ENCODE peak calls at places on chromosomes 7 and 10, in eight cellular contexts. J is fibroblast of lung, Y is astrocyte of the cerebellum, L is activated T-cell treated with anti-CD3 and anti-CD28 coated beads for 4 hours, Q is HEK293T, A is MV-4-11, Z is GM04503, S is psoas muscle. X is an unnamed sample.

GRCh38 chr7:141430426-141431142 is 120.6 kb upstream of the AGK start:
- DNase-seq in J (no peak), Y (no peak), L (no peak), Q (no peak), A (no peak), Z (no peak), S (no peak), X (peak)

GRCh38 chr7:17313175-17313574 is 14.7 kb downstream of the AHR start:
- DNase-seq in J (no peak), Y (no peak), L (no peak), Q (no peak), A (no peak), Z (no peak), S (no peak), X (no peak)

GRCh38 chr7:81846398-81846797 is 76.6 kb upstream of the HGF start:
- DNase-seq in J (peak), Y (no peak), L (no peak), Q (no peak), A (peak), Z (no peak), S (no peak), X (no peak)

GRCh38 chr7:49797987-49798660 is 24.7 kb downstream of the VWC2 start:
- DNase-seq in J (no peak), Y (no peak), L (no peak), Q (no peak), A (no peak), Z (no peak), S (no peak), X (no peak)

GRCh38 chr7:27064169-27064568 is 31.6 kb downstream of the HOXA1 start:
- DNase-seq in J (peak), Y (peak), L (no peak), Q (no peak), A (no peak), Z (no peak), S (no peak), X (no peak)

GRCh38 chr7:40887099-40887498 is 752.3 kb downstream of the SUGCT start:
- DNase-seq in J (peak), Y (no peak), L (no peak), Q (no peak), A (no peak), Z (no peak), S (no peak), X (no peak)

GRCh38 chr7:5231811-5232484 is 41.9 kb downstream of the WIPI2 start:
- DNase-seq in J (no peak), Y (no peak), L (no peak), Q (no peak), A (peak), Z (no peak), S (peak), X (no peak)

GRCh38 chr10:112343056-112343806 is 30.7 kb upstream of the ACSL5 start:
- DNase-seq in J (no peak), Y (no peak), L (no peak), Q (no peak), A (no peak), Z (no peak), S (no peak), X (no peak)

GRCh38 chr10:58621379-58622077 is 108.9 kb downstream of the BICC1 start:
- DNase-seq in J (no peak), Y (no peak), L (no peak), Q (no peak), A (no peak), Z (no peak), S (no peak), X (no peak)

GRCh38 chr10:29174389-29174788 is 114.5 kb upstream of the LYZL1 start:
- DNase-seq in J (no peak), Y (no peak), L (no peak), Q (no peak), A (no peak), Z (no peak), S (no peak), X (no peak)

GRCh38 chr10:43380610-43381222 is 9.3 kb downstream of the FXYD4 start:
- DNase-seq in J (no peak), Y (no peak), L (no peak), Q (no peak), A (no peak), Z (no peak), S (no peak), X (no peak)

GRCh38 chr10:78348416-78349164 is 314.9 kb downstream of the RPS24 start:
- DNase-seq in J (no peak), Y (no peak), L (no peak), Q (no peak), A (no peak), Z (no peak), S (no peak), X (peak)

GRCh38 chr7:148022832-148023231 is 567.7 kb upstream of the C7orf33 start:
- DNase-seq in J (no peak), Y (no peak), L (no peak), Q (no peak), A (no peak), Z (no peak), S (no peak), X (no peak)

GRCh38 chr10:62454696-62455451 is 80.7 kb downstream of the ZNF365 start:
- DNase-seq in J (peak), Y (no peak), L (no peak), Q (no peak), A (no peak), Z (peak), S (peak), X (no peak)

GRCh38 chr7:107813524-107813923 is 10.5 kb upstream of the SLC26A3 start:
- DNase-seq in J (no peak), Y (no peak), L (no peak), Q (no peak), A (no peak), Z (no peak), S (no peak), X (no peak)

GRCh38 chr10:4246881-4247358 is 461.9 kb upstream of the KLF6 start:
- DNase-seq in J (peak), Y (peak), L (no peak), Q (no peak), A (no peak), Z (peak), S (no peak), X (no peak)

GRCh38 chr10:13961096-13961495 is 369.6 kb downstream of the FRMD4A start:
- DNase-seq in J (peak), Y (peak), L (no peak), Q (no peak), A (no peak), Z (peak), S (no peak), X (no peak)

GRCh38 chr10:133307776-133308430 is 769 bp downstream of the TUBGCP2 start:
- DNase-seq in J (peak), Y (peak), L (peak), Q (peak), A (peak), Z (no peak), S (peak), X (peak)

GRCh38 chr10:10209152-10209551 is 808.5 kb upstream of the CELF2 start:
- DNase-seq in J (peak), Y (no peak), L (no peak), Q (no peak), A (peak), Z (no peak), S (no peak), X (no peak)

GRCh38 chr10:128060341-128060851 is 65.8 kb downstream of the MKI67 start:
- DNase-seq in J (no peak), Y (no peak), L (no peak), Q (no peak), A (no peak), Z (no peak), S (no peak), X (no peak)

GRCh38 chr10:103649654-103650423 is 156.3 kb downstream of the NEURL1 start:
- DNase-seq in J (no peak), Y (no peak), L (no peak), Q (no peak), A (no peak), Z (no peak), S (no peak), X (no peak)

GRCh38 chr10:10397906-10398305 is 619.8 kb upstream of the CELF2 start:
- DNase-seq in J (no peak), Y (no peak), L (no peak), Q (no peak), A (no peak), Z (no peak), S (no peak), X (no peak)

GRCh38 chr7:153943428-153944370 is 108.5 kb upstream of the DPP6 start:
- DNase-seq in J (no peak), Y (no peak), L (no peak), Q (no peak), A (no peak), Z (no peak), S (no peak), X (no peak)

GRCh38 chr10:62268027-62268398 is 631 bp downstream of the RTKN2 start:
- DNase-seq in J (no peak), Y (no peak), L (no peak), Q (peak), A (no peak), Z (no peak), S (peak), X (no peak)

GRCh38 chr10:77844713-77845454 is 81.7 kb downstream of the DLG5 start:
- DNase-seq in J (peak), Y (peak), L (no peak), Q (no peak), A (no peak), Z (peak), S (no peak), X (peak)

GRCh38 chr7:147096629-147097028 is 980.0 kb downstream of the CNTNAP2 start:
- DNase-seq in J (no peak), Y (no peak), L (no peak), Q (no peak), A (no peak), Z (no peak), S (no peak), X (no peak)

GRCh38 chr7:84848219-84848973 is 338.5 kb downstream of the SEMA3D start:
- DNase-seq in J (no peak), Y (no peak), L (no peak), Q (no peak), A (peak), Z (no peak), S (no peak), X (no peak)

X was measured in H9.